ENCODE peak calls at places on chromosomes 7 and 10, in four cellular contexts. T is K562, I is GM12891, J is GM12878. R is an unnamed sample.

GRCh38 chr7:2199528-2199927 is 33.2 kb downstream of the MAD1L1 start:
- DNase-seq in T (no peak), J (no peak), I (no peak), R (no peak)

GRCh38 chr7:117269417-117269816 is 53.4 kb downstream of the WNT2 start:
- DNase-seq in I (no peak), T (no peak), J (no peak), R (no peak)

GRCh38 chr7:37342665-37343471 is 105.8 kb downstream of the ELMO1 start:
- DNase-seq in T (no peak), I (no peak), J (peak), R (peak)

GRCh38 chr7:41630741-41631140 is 72.1 kb downstream of the INHBA start:
- DNase-seq in J (peak), T (no peak), I (no peak), R (no peak)

GRCh38 chr7:23264916-23265458 is 18.4 kb downstream of the GPNMB start:
- DNase-seq in T (no peak), J (peak), I (no peak), R (no peak)

GRCh38 chr10:47371629-47372485 is 12.2 kb downstream of the ZNF488 start:
- DNase-seq in J (no peak), I (no peak), T (no peak), R (no peak)

GRCh38 chr10:108393111-108393510 is 1228.6 kb upstream of the SORCS1 start:
- DNase-seq in T (no peak), I (no peak), J (no peak), R (no peak)

GRCh38 chr10:43623351-43623750 is 17.1 kb downstream of the ZNF485 start:
- DNase-seq in T (peak), J (no peak), I (no peak), R (peak)

GRCh38 chr7:122217125-122217524 is 73.1 kb upstream of the AASS start:
- DNase-seq in J (no peak), I (no peak), T (no peak), R (no peak)

GRCh38 chr10:13885238-13885990 is 298.6 kb downstream of the PRPF18 start:
- DNase-seq in T (no peak), I (no peak), J (no peak), R (no peak)

GRCh38 chr10:7819126-7819470 is 793 bp downstream of the TAF3 start:
- DNase-seq in J (no peak), T (peak), I (peak), R (peak)

GRCh38 chr10:101130984-101131961 is at the start of gene TLX1:
- DNase-seq in I (no peak), T (peak), J (no peak), R (peak)

GRCh38 chr7:40843338-40844026 is 708.7 kb downstream of the SUGCT start:
- DNase-seq in I (no peak), J (no peak), T (no peak), R (no peak)

GRCh38 chr10:624605-625334 is 64.7 kb downstream of the DIP2C start:
- DNase-seq in J (no peak), T (peak), I (no peak), R (no peak)

GRCh38 chr7:34739651-34740300 is 81.8 kb downstream of the NPSR1 start:
- DNase-seq in T (no peak), J (no peak), I (no peak), R (no peak)

GRCh38 chr7:127396184-127396583 is 3.7 kb upstream of the ZNF800 start:
- DNase-seq in J (no peak), I (no peak), T (peak), R (peak)

GRCh38 chr7:150384406-150385239 is 5.5 kb downstream of the ZNF775 start:
- DNase-seq in I (no peak), J (no peak), T (no peak), R (peak)

GRCh38 chr10:132066186-132066585 is 440 bp downstream of the JAKMIP3 start:
- DNase-seq in J (no peak), T (no peak), I (no peak), R (no peak)

GRCh38 chr10:92110039-92110794 is 180.7 kb downstream of the CPEB3 start:
- DNase-seq in I (no peak), J (no peak), T (peak), R (no peak)

GRCh38 chr10:123967626-123968243 is 76.1 kb upstream of the CPXM2 start:
- DNase-seq in J (no peak), I (peak), T (peak), R (peak)

GRCh38 chr7:50367098-50367497 is 62.6 kb downstream of the IKZF1 start:
- DNase-seq in I (no peak), T (no peak), J (no peak), R (no peak)

GRCh38 chr10:116104210-116104932 is 168.6 kb downstream of the GFRA1 start:
- DNase-seq in J (no peak), I (no peak), T (no peak), R (no peak)

GRCh38 chr10:132181691-132182425 is 4.9 kb upstream of the DPYSL4 start:
- DNase-seq in I (no peak), T (no peak), J (no peak), R (no peak)

GRCh38 chr10:63537511-63537910 is 16.3 kb downstream of the REEP3 start:
- DNase-seq in I (no peak), T (no peak), J (no peak), R (no peak)

GRCh38 chr7:130180571-130180971 is 24.6 kb downstream of the TMEM209 start:
- DNase-seq in T (no peak), J (no peak), I (no peak), R (no peak)

GRCh38 chr10:119489572-119490326 is 52.8 kb downstream of the RGS10 start:
- DNase-seq in I (peak), J (no peak), T (peak), R (peak)

GRCh38 chr10:79231908-79232307 is 115.4 kb upstream of the PPIF start:
- DNase-seq in T (no peak), I (no peak), J (no peak), R (no peak)

GRCh38 chr10:79232864-79233263 is 114.4 kb upstream of the PPIF start:
- DNase-seq in I (no peak), J (no peak), T (no peak), R (no peak)

GRCh38 chr10:79230563-79231249 is 116.6 kb upstream of the PPIF start:
- DNase-seq in J (no peak), I (no peak), T (no peak), R (no peak)

GRCh38 chr10:79229081-79229541 is 118.2 kb upstream of the PPIF start:
- DNase-seq in T (no peak), J (no peak), I (no peak), R (no peak)

GRCh38 chr10:79229830-79230562 is 117.3 kb upstream of the PPIF start:
- DNase-seq in I (no peak), J (no peak), T (no peak), R (no peak)
- TF ChIP-seq SPI1 in I (peak), J (peak), T (no peak), R (no peak)

DNA sequence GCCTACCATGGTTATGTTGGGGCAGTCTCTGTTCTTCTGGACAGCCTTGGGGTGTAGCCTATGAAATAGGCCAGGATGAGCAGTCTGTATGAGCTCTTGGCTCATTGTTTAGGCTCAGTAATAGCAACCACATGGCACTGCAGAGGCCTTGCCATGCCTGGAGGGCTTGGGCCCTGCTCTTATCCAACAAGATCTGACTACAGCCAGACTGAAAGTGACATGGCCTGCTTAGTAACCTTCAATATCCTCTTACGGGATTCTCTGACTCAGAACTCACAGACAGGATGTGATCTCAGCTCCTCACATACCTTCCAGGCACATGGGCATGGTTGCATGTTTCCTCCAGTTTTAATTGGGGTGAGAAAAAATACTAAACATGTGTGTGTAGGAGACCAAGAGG is 289.3 kb downstream of the PTEN start:
- DNase-seq in T (no peak), J (peak), I (peak), R (peak)
- TF ChIP-seq SPI1 in T (no peak), J (no peak), I (no peak), R (no peak)

GRCh38 chr7:28423112-28423511 is 10.8 kb downstream of the CREB5 start:
- DNase-seq in I (no peak), T (no peak), J (no peak), R (no peak)

GRCh38 chr7:28417321-28417940 is 5.1 kb downstream of the CREB5 start:
- DNase-seq in T (no peak), I (no peak), J (no peak), R (no peak)

GRCh38 chr7:28418311-28418710 is 6.0 kb downstream of the CREB5 start:
- DNase-seq in I (no peak), T (no peak), J (no peak), R (no peak)

GRCh38 chr7:28423919-28424514 is 11.7 kb downstream of the CREB5 start:
- DNase-seq in T (no peak), I (no peak), J (no peak), R (no peak)

GRCh38 chr7:28419717-28420116 is 7.4 kb downstream of the CREB5 start:
- DNase-seq in I (no peak), J (no peak), T (no peak), R (no peak)
- TF ChIP-seq SPI1 in I (no peak), J (no peak), T (no peak), R (no peak)

GRCh38 chr10:96873086-96873485 is 41.0 kb downstream of the LCOR start:
- DNase-seq in T (no peak), J (no peak), I (no peak), R (no peak)
- TF ChIP-seq SPI1 in T (no peak), J (no peak), I (no peak), R (no peak)

DNA sequence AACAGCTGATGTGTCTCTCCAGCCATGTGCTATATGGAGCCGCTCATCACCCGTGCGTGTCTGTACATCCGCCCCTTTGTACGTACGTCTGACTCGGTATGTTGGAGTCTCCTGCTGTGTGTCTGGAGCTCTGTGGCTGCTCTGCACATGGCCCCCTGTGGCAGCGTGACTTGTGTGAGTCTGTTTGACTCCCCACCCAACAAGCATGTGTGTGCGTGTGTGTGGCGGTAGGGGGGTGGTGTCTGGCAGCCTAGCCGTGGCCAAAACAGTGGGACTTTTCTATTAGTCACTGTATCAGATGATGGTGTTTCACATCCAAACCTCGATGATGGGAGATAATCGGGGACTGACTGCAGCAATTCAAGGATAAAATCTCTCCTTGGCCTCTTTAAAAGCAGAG is 94.1 kb downstream of the COL13A1 start:
- DNase-seq in J (no peak), I (no peak), T (no peak), R (no peak)
- TF ChIP-seq SPI1 in J (no peak), I (no peak), T (no peak), R (no peak)

GRCh38 chr10:61626209-61626608 is 36.5 kb upstream of the CABCOCO1 start:
- DNase-seq in I (no peak), J (no peak), T (no peak), R (no peak)

GRCh38 chr10:61621538-61622150 is 41.1 kb upstream of the CABCOCO1 start:
- DNase-seq in T (peak), I (no peak), J (no peak), R (no peak)

GRCh38 chr10:61627266-61627665 is 35.5 kb upstream of the CABCOCO1 start:
- DNase-seq in I (no peak), T (no peak), J (no peak), R (no peak)

GRCh38 chr10:61620511-61620910 is 42.2 kb upstream of the CABCOCO1 start:
- DNase-seq in T (no peak), I (no peak), J (no peak), R (no peak)

GRCh38 chr10:61623101-61623500 is 39.6 kb upstream of the CABCOCO1 start:
- DNase-seq in I (no peak), J (no peak), T (no peak), R (no peak)
- TF ChIP-seq SPI1 in I (no peak), J (no peak), T (no peak), R (no peak)

DNA sequence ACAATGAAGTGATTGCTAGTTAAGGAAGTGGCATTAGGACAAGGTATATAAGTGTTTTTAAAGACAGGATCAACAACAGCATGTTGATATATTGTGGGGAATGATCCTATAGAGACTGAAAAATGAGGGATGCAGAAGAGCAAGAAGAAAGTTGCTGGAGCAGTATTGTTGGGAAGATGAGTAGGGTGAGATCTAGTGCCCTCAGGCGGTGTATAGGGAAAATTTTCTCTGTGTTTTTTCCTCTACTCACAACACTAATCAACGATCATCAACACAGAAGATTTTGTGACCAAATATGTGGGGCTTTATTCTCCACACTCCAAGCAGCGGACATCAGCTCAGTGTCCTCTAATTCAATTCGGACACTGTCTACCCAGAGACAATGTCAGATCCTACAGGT is 9.6 kb upstream of the PTTG1IP2 start:
- DNase-seq in I (no peak), J (no peak), T (peak), R (no peak)
- TF ChIP-seq SPI1 in I (no peak), J (no peak), T (no peak), R (no peak)